ENCODE peak calls at places on chromosomes 3 and 15, in four cellular contexts. U is fibroblast of lung; F is CD8-positive, alpha-beta T cell; N is NCI-H1436. I is an unnamed sample.

GRCh38 chr15:77112819-77113569 is 42.1 kb upstream of the TSPAN3 start:
- DNase-seq in U (no peak), F (no peak), N (no peak), I (peak)

GRCh38 chr3:127197300-127198150 is 4.6 kb downstream of the PRR23E start:
- DNase-seq in U (no peak), F (no peak), N (no peak), I (no peak)

GRCh38 chr3:152270145-152270870 is 1.6 kb downstream of the MBNL1 start:
- DNase-seq in U (peak), F (no peak), N (no peak), I (no peak)

GRCh38 chr3:196513697-196514349 is 1.3 kb downstream of the SMCO1 start:
- DNase-seq in U (peak), F (no peak), N (no peak), I (no peak)

GRCh38 chr15:62085740-62086139 is 19.0 kb downstream of the C2CD4A start:
- DNase-seq in U (no peak), F (no peak), N (no peak), I (no peak)

GRCh38 chr15:25849431-25849921 is 13.7 kb downstream of the ATP10A start:
- DNase-seq in U (peak), F (no peak), N (no peak), I (no peak)

GRCh38 chr3:10772230-10773161 is 43.5 kb upstream of the SLC6A11 start:
- DNase-seq in U (peak), F (no peak), N (no peak), I (no peak)

GRCh38 chr3:181623924-181624694 is 87.6 kb upstream of the SOX2 start:
- DNase-seq in U (peak), F (no peak), N (peak), I (peak)

GRCh38 chr15:73988075-73988969 is 3.8 kb downstream of the STOML1 start:
- DNase-seq in U (peak), F (no peak), N (no peak), I (no peak)

GRCh38 chr3:46693897-46694235 is 387 bp upstream of the ALS2CL start:
- DNase-seq in U (peak), F (peak), N (no peak), I (no peak)

GRCh38 chr15:76994971-76995945 is at the start of gene PSTPIP1:
- DNase-seq in U (no peak), F (peak), N (peak), I (peak)

I was measured in NCI-H2227 treated with DMSO at 0.1 percent for 48 hours.